ENCODE peak calls at places on chromosomes 11 and 22, in five cellular contexts. One of them, this sample, is unnamed.

GRCh38 chr11:36586543-36586942 is 7.8 kb upstream of the IFTAP start:
- DNase-seq in heart left ventricle: no peak
- DNase-seq in SK-N-SH: no peak
- DNase-seq in neural progenitor cell: no peak
- DNase-seq in lower leg skin: no peak
- DNase-seq in this sample: no peak

GRCh38 chr11:1163321-1163910 is 5.7 kb downstream of the MUC5AC start:
- DNase-seq in neural progenitor cell: no peak
- DNase-seq in lower leg skin: peak
- DNase-seq in heart left ventricle: no peak
- DNase-seq in SK-N-SH: peak
- DNase-seq in this sample: no peak

GRCh38 chr11:120666121-120666639 is 154.6 kb downstream of the GRIK4 start:
- DNase-seq in SK-N-SH: no peak
- DNase-seq in heart left ventricle: no peak
- DNase-seq in neural progenitor cell: peak
- DNase-seq in lower leg skin: no peak
- DNase-seq in this sample: no peak

GRCh38 chr11:36213050-36213840 is 76.0 kb downstream of the COMMD9 start:
- DNase-seq in lower leg skin: no peak
- DNase-seq in heart left ventricle: no peak
- DNase-seq in neural progenitor cell: peak
- DNase-seq in SK-N-SH: peak
- DNase-seq in this sample: no peak

GRCh38 chr22:44870021-44870420 is 117.6 kb downstream of the ARHGAP8 start:
- DNase-seq in heart left ventricle: no peak
- DNase-seq in SK-N-SH: no peak
- DNase-seq in neural progenitor cell: peak
- DNase-seq in lower leg skin: no peak
- DNase-seq in this sample: no peak

GRCh38 chr22:50714150-50714549 is 23.9 kb upstream of the ACR start:
- DNase-seq in lower leg skin: no peak
- DNase-seq in neural progenitor cell: no peak
- DNase-seq in heart left ventricle: no peak
- DNase-seq in SK-N-SH: no peak
- DNase-seq in this sample: no peak

GRCh38 chr11:75055511-75055910 is 41.2 kb downstream of the OR2AT4 start:
- DNase-seq in neural progenitor cell: no peak
- DNase-seq in heart left ventricle: no peak
- DNase-seq in SK-N-SH: no peak
- DNase-seq in lower leg skin: no peak
- DNase-seq in this sample: no peak

GRCh38 chr11:70620510-70621184 is 222.3 kb downstream of the CTTN start:
- DNase-seq in lower leg skin: no peak
- DNase-seq in heart left ventricle: no peak
- DNase-seq in neural progenitor cell: no peak
- DNase-seq in SK-N-SH: no peak
- DNase-seq in this sample: no peak

GRCh38 chr11:117226388-117227385 is 5.2 kb downstream of the PCSK7 start:
- DNase-seq in neural progenitor cell: peak
- DNase-seq in SK-N-SH: peak
- DNase-seq in lower leg skin: peak
- DNase-seq in heart left ventricle: no peak
- DNase-seq in this sample: no peak

GRCh38 chr22:50544746-50545253 is 899 bp upstream of the KLHDC7B start:
- DNase-seq in lower leg skin: no peak
- DNase-seq in neural progenitor cell: no peak
- DNase-seq in heart left ventricle: no peak
- DNase-seq in SK-N-SH: no peak
- DNase-seq in this sample: no peak

GRCh38 chr11:130831506-130832385 is 84.5 kb downstream of the SNX19 start:
- DNase-seq in neural progenitor cell: peak
- DNase-seq in lower leg skin: no peak
- DNase-seq in SK-N-SH: peak
- DNase-seq in heart left ventricle: no peak
- DNase-seq in this sample: no peak

GRCh38 chr11:13367115-13367514 is 89.5 kb downstream of the BMAL1 start:
- DNase-seq in neural progenitor cell: no peak
- DNase-seq in SK-N-SH: no peak
- DNase-seq in lower leg skin: no peak
- DNase-seq in heart left ventricle: no peak
- DNase-seq in this sample: no peak

GRCh38 chr11:75591966-75592365 is 29.9 kb downstream of the SERPINH1 start:
- DNase-seq in neural progenitor cell: no peak
- DNase-seq in heart left ventricle: no peak
- DNase-seq in SK-N-SH: no peak
- DNase-seq in lower leg skin: no peak
- DNase-seq in this sample: no peak

GRCh38 chr11:115930886-115931537 is 426.8 kb upstream of the CADM1 start:
- DNase-seq in lower leg skin: no peak
- DNase-seq in neural progenitor cell: no peak
- DNase-seq in heart left ventricle: no peak
- DNase-seq in SK-N-SH: no peak
- DNase-seq in this sample: no peak

GRCh38 chr11:101987370-101987769 is 59.9 kb upstream of the CFAP300 start:
- DNase-seq in heart left ventricle: no peak
- DNase-seq in neural progenitor cell: peak
- DNase-seq in lower leg skin: no peak
- DNase-seq in SK-N-SH: no peak
- DNase-seq in this sample: no peak

GRCh38 chr11:62542750-62543567 is 3.6 kb downstream of the AHNAK start:
- DNase-seq in SK-N-SH: peak
- DNase-seq in lower leg skin: peak
- DNase-seq in neural progenitor cell: peak
- DNase-seq in heart left ventricle: peak
- DNase-seq in this sample: peak

GRCh38 chr22:21457023-21457787 is 10.0 kb upstream of the TMEM191C start:
- DNase-seq in neural progenitor cell: peak
- DNase-seq in SK-N-SH: no peak
- DNase-seq in lower leg skin: peak
- DNase-seq in heart left ventricle: no peak
- DNase-seq in this sample: no peak

GRCh38 chr22:46636221-46637002 is 16.2 kb downstream of the GRAMD4 start:
- DNase-seq in lower leg skin: no peak
- DNase-seq in neural progenitor cell: peak
- DNase-seq in SK-N-SH: no peak
- DNase-seq in heart left ventricle: no peak
- DNase-seq in this sample: no peak

GRCh38 chr22:28710112-28710888 is 30.7 kb upstream of the TTC28 start:
- DNase-seq in neural progenitor cell: no peak
- DNase-seq in heart left ventricle: no peak
- DNase-seq in SK-N-SH: peak
- DNase-seq in lower leg skin: no peak
- DNase-seq in this sample: no peak

GRCh38 chr11:7749456-7749855 is 43.2 kb upstream of the OVCH2 start:
- DNase-seq in heart left ventricle: no peak
- DNase-seq in neural progenitor cell: no peak
- DNase-seq in lower leg skin: no peak
- DNase-seq in SK-N-SH: no peak
- DNase-seq in this sample: no peak

GRCh38 chr22:22787151-22787550 is 100.5 kb upstream of the IGLL5 start:
- DNase-seq in neural progenitor cell: no peak
- DNase-seq in lower leg skin: no peak
- DNase-seq in heart left ventricle: no peak
- DNase-seq in SK-N-SH: no peak
- DNase-seq in this sample: no peak

GRCh38 chr22:20116951-20117645 is at the start of gene TRMT2A:
- DNase-seq in SK-N-SH: peak
- DNase-seq in lower leg skin: peak
- DNase-seq in neural progenitor cell: peak
- DNase-seq in heart left ventricle: peak
- DNase-seq in this sample: peak
- TF ChIP-seq CTCF in SK-N-SH: peak
- TF ChIP-seq CTCF in lower leg skin: no peak
- TF ChIP-seq CTCF in neural progenitor cell: peak
- TF ChIP-seq CTCF in heart left ventricle: no peak
- TF ChIP-seq CTCF in this sample: peak

DNA sequence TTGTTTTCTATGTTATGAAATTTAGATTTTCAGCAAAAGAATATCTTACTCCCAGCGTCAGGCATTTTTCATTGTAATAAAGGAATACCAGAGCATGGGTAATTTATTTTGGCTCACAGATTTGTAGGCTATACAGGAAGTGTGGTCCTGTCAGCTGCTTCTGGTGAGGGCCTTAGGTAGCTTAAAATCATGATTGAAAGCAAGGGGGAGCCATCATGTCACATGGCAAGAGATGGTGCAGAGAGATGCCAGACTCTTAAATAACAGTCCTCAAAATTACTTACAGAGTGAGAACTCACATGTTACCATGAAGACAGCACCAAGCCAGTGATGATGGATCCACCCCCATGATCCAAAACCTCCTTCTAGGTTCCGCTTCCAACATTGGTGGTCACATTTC is 825.0 kb upstream of the CHORDC1 start:
- DNase-seq in lower leg skin: no peak
- DNase-seq in heart left ventricle: no peak
- DNase-seq in neural progenitor cell: peak
- DNase-seq in SK-N-SH: no peak
- DNase-seq in this sample: no peak
- TF ChIP-seq CTCF in lower leg skin: no peak
- TF ChIP-seq CTCF in heart left ventricle: no peak
- TF ChIP-seq CTCF in neural progenitor cell: peak
- TF ChIP-seq CTCF in SK-N-SH: no peak
- TF ChIP-seq CTCF in this sample: no peak

GRCh38 chr11:126343051-126343450 is 12.4 kb upstream of the ST3GAL4 start:
- DNase-seq in lower leg skin: no peak
- DNase-seq in heart left ventricle: peak
- DNase-seq in SK-N-SH: no peak
- DNase-seq in neural progenitor cell: no peak
- DNase-seq in this sample: no peak

GRCh38 chr11:126341760-126342161 is 13.7 kb upstream of the ST3GAL4 start:
- DNase-seq in lower leg skin: no peak
- DNase-seq in SK-N-SH: no peak
- DNase-seq in heart left ventricle: peak
- DNase-seq in neural progenitor cell: no peak
- DNase-seq in this sample: no peak

GRCh38 chr11:126339073-126339865 is 16.2 kb upstream of the ST3GAL4 start:
- DNase-seq in neural progenitor cell: no peak
- DNase-seq in heart left ventricle: peak
- DNase-seq in lower leg skin: no peak
- DNase-seq in SK-N-SH: no peak
- DNase-seq in this sample: no peak

GRCh38 chr11:126339866-126340434 is 15.5 kb upstream of the ST3GAL4 start:
- DNase-seq in lower leg skin: no peak
- DNase-seq in SK-N-SH: no peak
- DNase-seq in heart left ventricle: peak
- DNase-seq in neural progenitor cell: peak
- DNase-seq in this sample: no peak

DNA sequence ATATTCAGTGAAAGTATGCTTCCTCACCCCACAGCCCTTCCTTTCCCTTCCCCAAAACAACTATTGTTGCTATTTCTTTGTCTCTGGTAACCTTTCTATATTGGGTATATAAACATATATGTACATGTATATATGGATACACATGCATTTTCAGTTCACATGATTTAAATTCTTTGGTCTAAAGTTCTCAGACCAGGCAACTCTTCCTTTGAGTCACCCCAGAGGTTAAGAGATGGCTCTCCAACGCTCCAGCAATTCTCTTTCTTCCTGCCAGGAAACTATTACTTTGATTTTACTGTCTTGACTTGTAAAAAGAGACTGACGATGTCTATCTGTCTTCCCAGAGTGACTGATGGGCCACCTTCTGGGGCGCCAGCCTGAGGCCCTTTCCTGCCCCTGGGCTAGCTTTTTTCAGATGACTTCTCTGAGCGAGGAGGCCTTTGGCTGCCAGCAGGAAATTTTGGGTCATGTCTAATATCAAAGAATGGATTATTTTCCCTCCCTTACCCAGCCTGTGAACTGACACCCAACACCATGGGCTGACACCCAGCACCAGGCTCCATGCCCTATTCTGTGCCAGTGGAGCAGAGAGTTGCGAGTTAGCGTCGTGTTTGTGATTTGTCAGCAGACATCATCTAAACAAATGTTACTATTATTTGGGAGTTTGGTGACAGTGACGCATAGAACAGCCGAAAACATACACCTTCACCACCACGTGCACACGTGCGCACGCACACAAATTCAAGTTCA is 14.4 kb upstream of the ST3GAL4 start:
- DNase-seq in heart left ventricle: peak
- DNase-seq in SK-N-SH: no peak
- DNase-seq in lower leg skin: no peak
- DNase-seq in neural progenitor cell: no peak
- DNase-seq in this sample: no peak
- TF ChIP-seq CTCF in heart left ventricle: no peak
- TF ChIP-seq CTCF in SK-N-SH: no peak
- TF ChIP-seq CTCF in lower leg skin: no peak
- TF ChIP-seq CTCF in neural progenitor cell: no peak
- TF ChIP-seq CTCF in this sample: no peak

GRCh38 chr11:16030664-16031063 is 325.7 kb downstream of the SOX6 start:
- DNase-seq in neural progenitor cell: no peak
- DNase-seq in heart left ventricle: no peak
- DNase-seq in SK-N-SH: no peak
- DNase-seq in lower leg skin: no peak
- DNase-seq in this sample: no peak
- TF ChIP-seq CTCF in neural progenitor cell: no peak
- TF ChIP-seq CTCF in heart left ventricle: no peak
- TF ChIP-seq CTCF in SK-N-SH: no peak
- TF ChIP-seq CTCF in lower leg skin: no peak
- TF ChIP-seq CTCF in this sample: no peak

GRCh38 chr22:26563022-26563421 is 26.9 kb downstream of the TPST2 start:
- DNase-seq in lower leg skin: no peak
- DNase-seq in heart left ventricle: no peak
- DNase-seq in SK-N-SH: no peak
- DNase-seq in neural progenitor cell: no peak
- DNase-seq in this sample: no peak
- TF ChIP-seq CTCF in lower leg skin: no peak
- TF ChIP-seq CTCF in heart left ventricle: no peak
- TF ChIP-seq CTCF in SK-N-SH: no peak
- TF ChIP-seq CTCF in neural progenitor cell: no peak
- TF ChIP-seq CTCF in this sample: no peak

DNA sequence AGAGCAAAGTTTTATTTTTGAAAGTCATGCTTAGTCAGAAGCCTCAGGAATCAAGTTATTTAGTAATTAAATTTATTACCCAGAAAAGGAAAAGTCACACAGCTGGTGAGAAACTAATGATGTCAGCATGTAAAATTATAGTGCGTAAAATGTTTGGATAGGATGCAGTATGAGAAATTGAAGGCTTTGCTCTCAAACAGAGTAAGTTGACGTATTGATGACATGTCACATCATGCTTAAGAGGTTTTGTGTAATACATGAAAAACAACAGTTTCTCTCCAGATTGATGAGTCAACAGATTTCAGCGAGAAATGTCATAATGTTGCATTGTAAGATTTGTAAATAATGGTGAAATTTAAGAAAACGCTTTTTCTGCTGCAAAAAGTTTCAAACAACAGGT is 769.8 kb downstream of the METTL15 start:
- DNase-seq in heart left ventricle: no peak
- DNase-seq in lower leg skin: no peak
- DNase-seq in SK-N-SH: no peak
- DNase-seq in neural progenitor cell: no peak
- DNase-seq in this sample: no peak
- TF ChIP-seq CTCF in heart left ventricle: no peak
- TF ChIP-seq CTCF in lower leg skin: no peak
- TF ChIP-seq CTCF in SK-N-SH: no peak
- TF ChIP-seq CTCF in neural progenitor cell: no peak
- TF ChIP-seq CTCF in this sample: no peak

This sample was measured in type B pancreatic cell.